ENCODE peak calls at places on chromosome X, in seven cellular contexts. One of them, this sample, is unnamed.

GRCh38 chrX:40097492-40098263 is at the start of gene BCOR:
- DNase-seq in CD8-positive, alpha-beta T cell: peak
- DNase-seq in suprapubic skin: no peak
- DNase-seq in HFFc6: peak
- DNase-seq in fibroblast of pulmonary artery: peak
- DNase-seq in WTC11: peak
- DNase-seq in A549: peak
- DNase-seq in this sample: no peak

GRCh38 chrX:34381241-34381640 is 249.1 kb upstream of the FAM47A start:
- DNase-seq in CD8-positive, alpha-beta T cell: no peak
- DNase-seq in suprapubic skin: no peak
- DNase-seq in HFFc6: peak
- DNase-seq in fibroblast of pulmonary artery: peak
- DNase-seq in WTC11: no peak
- DNase-seq in A549: no peak
- DNase-seq in this sample: no peak

GRCh38 chrX:48511561-48511960 is 2.8 kb downstream of the PORCN start:
- DNase-seq in CD8-positive, alpha-beta T cell: no peak
- DNase-seq in suprapubic skin: no peak
- DNase-seq in HFFc6: no peak
- DNase-seq in fibroblast of pulmonary artery: peak
- DNase-seq in WTC11: peak
- DNase-seq in A549: peak
- DNase-seq in this sample: no peak

GRCh38 chrX:153651540-153652079 is 4.6 kb downstream of the DUSP9 start:
- DNase-seq in CD8-positive, alpha-beta T cell: no peak
- DNase-seq in suprapubic skin: no peak
- DNase-seq in HFFc6: no peak
- DNase-seq in fibroblast of pulmonary artery: no peak
- DNase-seq in WTC11: no peak
- DNase-seq in A549: peak
- DNase-seq in this sample: no peak

GRCh38 chrX:136708348-136708747 is 60.4 kb downstream of the CD40LG start:
- DNase-seq in CD8-positive, alpha-beta T cell: no peak
- DNase-seq in suprapubic skin: no peak
- DNase-seq in HFFc6: no peak
- DNase-seq in fibroblast of pulmonary artery: peak
- DNase-seq in WTC11: no peak
- DNase-seq in A549: peak
- DNase-seq in this sample: no peak

GRCh38 chrX:105475801-105476200 is 255.3 kb upstream of the TEX13A start:
- DNase-seq in CD8-positive, alpha-beta T cell: no peak
- DNase-seq in suprapubic skin: no peak
- DNase-seq in HFFc6: no peak
- DNase-seq in fibroblast of pulmonary artery: no peak
- DNase-seq in WTC11: no peak
- DNase-seq in A549: no peak
- DNase-seq in this sample: no peak

GRCh38 chrX:2559124-2559523 is 58.3 kb upstream of the DHRSX start:
- DNase-seq in CD8-positive, alpha-beta T cell: no peak
- DNase-seq in suprapubic skin: no peak
- DNase-seq in HFFc6: peak
- DNase-seq in fibroblast of pulmonary artery: no peak
- DNase-seq in WTC11: no peak
- DNase-seq in A549: no peak
- DNase-seq in this sample: peak

GRCh38 chrX:13051529-13052172 is 7.2 kb upstream of the FAM9C start:
- DNase-seq in CD8-positive, alpha-beta T cell: no peak
- DNase-seq in suprapubic skin: no peak
- DNase-seq in HFFc6: no peak
- DNase-seq in fibroblast of pulmonary artery: peak
- DNase-seq in WTC11: no peak
- DNase-seq in A549: no peak
- DNase-seq in this sample: no peak

GRCh38 chrX:31199051-31199769 is 127.4 kb upstream of the FTHL17 start:
- DNase-seq in CD8-positive, alpha-beta T cell: no peak
- DNase-seq in suprapubic skin: no peak
- DNase-seq in HFFc6: peak
- DNase-seq in fibroblast of pulmonary artery: peak
- DNase-seq in WTC11: no peak
- DNase-seq in A549: no peak
- DNase-seq in this sample: no peak

GRCh38 chrX:67612231-67612630 is 68.4 kb downstream of the AR start:
- DNase-seq in CD8-positive, alpha-beta T cell: no peak
- DNase-seq in suprapubic skin: no peak
- DNase-seq in HFFc6: peak
- DNase-seq in fibroblast of pulmonary artery: no peak
- DNase-seq in WTC11: no peak
- DNase-seq in A549: peak
- DNase-seq in this sample: no peak

GRCh38 chrX:128800138-128800537 is 723.2 kb downstream of the SMARCA1 start:
- DNase-seq in CD8-positive, alpha-beta T cell: no peak
- DNase-seq in suprapubic skin: no peak
- DNase-seq in HFFc6: no peak
- DNase-seq in fibroblast of pulmonary artery: no peak
- DNase-seq in WTC11: no peak
- DNase-seq in A549: no peak
- DNase-seq in this sample: no peak

GRCh38 chrX:115895678-115896329 is 274.7 kb upstream of the AGTR2 start:
- DNase-seq in CD8-positive, alpha-beta T cell: no peak
- DNase-seq in suprapubic skin: no peak
- DNase-seq in HFFc6: no peak
- DNase-seq in fibroblast of pulmonary artery: no peak
- DNase-seq in WTC11: no peak
- DNase-seq in A549: no peak
- DNase-seq in this sample: no peak

GRCh38 chrX:149145845-149146285 is 359.2 kb downstream of the IDS start:
- DNase-seq in CD8-positive, alpha-beta T cell: no peak
- DNase-seq in suprapubic skin: no peak
- DNase-seq in HFFc6: no peak
- DNase-seq in fibroblast of pulmonary artery: no peak
- DNase-seq in WTC11: no peak
- DNase-seq in A549: no peak
- DNase-seq in this sample: no peak

GRCh38 chrX:13235930-13236329 is 83.9 kb downstream of the ATXN3L start:
- DNase-seq in CD8-positive, alpha-beta T cell: no peak
- DNase-seq in suprapubic skin: no peak
- DNase-seq in HFFc6: no peak
- DNase-seq in fibroblast of pulmonary artery: no peak
- DNase-seq in WTC11: no peak
- DNase-seq in A549: no peak
- DNase-seq in this sample: no peak

GRCh38 chrX:9466711-9467110 is 1.9 kb downstream of the TBL1X start:
- DNase-seq in CD8-positive, alpha-beta T cell: no peak
- DNase-seq in suprapubic skin: no peak
- DNase-seq in HFFc6: no peak
- DNase-seq in fibroblast of pulmonary artery: no peak
- DNase-seq in WTC11: no peak
- DNase-seq in A549: no peak
- DNase-seq in this sample: no peak

GRCh38 chrX:41695464-41695863 is 6.7 kb downstream of the GPR34 start:
- DNase-seq in CD8-positive, alpha-beta T cell: no peak
- DNase-seq in suprapubic skin: no peak
- DNase-seq in HFFc6: no peak
- DNase-seq in fibroblast of pulmonary artery: peak
- DNase-seq in WTC11: no peak
- DNase-seq in A549: peak
- DNase-seq in this sample: no peak

GRCh38 chrX:153966841-153967535 is 4.6 kb downstream of the HCFC1 start:
- DNase-seq in CD8-positive, alpha-beta T cell: no peak
- DNase-seq in suprapubic skin: no peak
- DNase-seq in HFFc6: peak
- DNase-seq in fibroblast of pulmonary artery: no peak
- DNase-seq in WTC11: no peak
- DNase-seq in A549: no peak
- DNase-seq in this sample: no peak

GRCh38 chrX:139475432-139475831 is 55.1 kb upstream of the F9 start:
- DNase-seq in CD8-positive, alpha-beta T cell: no peak
- DNase-seq in suprapubic skin: no peak
- DNase-seq in HFFc6: no peak
- DNase-seq in fibroblast of pulmonary artery: no peak
- DNase-seq in WTC11: no peak
- DNase-seq in A549: no peak
- DNase-seq in this sample: no peak

GRCh38 chrX:150683536-150684146 is 9.6 kb upstream of the MTMR1 start:
- DNase-seq in CD8-positive, alpha-beta T cell: no peak
- DNase-seq in suprapubic skin: no peak
- DNase-seq in HFFc6: peak
- DNase-seq in fibroblast of pulmonary artery: peak
- DNase-seq in WTC11: no peak
- DNase-seq in A549: peak
- DNase-seq in this sample: no peak

GRCh38 chrX:57918750-57919436 is 8.6 kb upstream of the ZXDA start:
- DNase-seq in CD8-positive, alpha-beta T cell: no peak
- DNase-seq in suprapubic skin: no peak
- DNase-seq in HFFc6: no peak
- DNase-seq in fibroblast of pulmonary artery: peak
- DNase-seq in WTC11: peak
- DNase-seq in A549: peak
- DNase-seq in this sample: no peak

GRCh38 chrX:108511721-108512120 is 72.1 kb downstream of the COL4A5 start:
- DNase-seq in CD8-positive, alpha-beta T cell: no peak
- DNase-seq in suprapubic skin: no peak
- DNase-seq in HFFc6: no peak
- DNase-seq in fibroblast of pulmonary artery: peak
- DNase-seq in WTC11: no peak
- DNase-seq in A549: no peak
- DNase-seq in this sample: no peak

GRCh38 chrX:19659929-19660328 is 144.6 kb upstream of the MAP3K15 start:
- DNase-seq in CD8-positive, alpha-beta T cell: no peak
- DNase-seq in suprapubic skin: no peak
- DNase-seq in HFFc6: no peak
- DNase-seq in fibroblast of pulmonary artery: peak
- DNase-seq in WTC11: no peak
- DNase-seq in A549: peak
- DNase-seq in this sample: no peak
- TF ChIP-seq CTCF in CD8-positive, alpha-beta T cell: no peak
- TF ChIP-seq CTCF in suprapubic skin: no peak
- TF ChIP-seq CTCF in HFFc6: peak
- TF ChIP-seq CTCF in fibroblast of pulmonary artery: peak
- TF ChIP-seq CTCF in WTC11: no peak
- TF ChIP-seq CTCF in A549: no peak
- TF ChIP-seq CTCF in this sample: no peak

DNA sequence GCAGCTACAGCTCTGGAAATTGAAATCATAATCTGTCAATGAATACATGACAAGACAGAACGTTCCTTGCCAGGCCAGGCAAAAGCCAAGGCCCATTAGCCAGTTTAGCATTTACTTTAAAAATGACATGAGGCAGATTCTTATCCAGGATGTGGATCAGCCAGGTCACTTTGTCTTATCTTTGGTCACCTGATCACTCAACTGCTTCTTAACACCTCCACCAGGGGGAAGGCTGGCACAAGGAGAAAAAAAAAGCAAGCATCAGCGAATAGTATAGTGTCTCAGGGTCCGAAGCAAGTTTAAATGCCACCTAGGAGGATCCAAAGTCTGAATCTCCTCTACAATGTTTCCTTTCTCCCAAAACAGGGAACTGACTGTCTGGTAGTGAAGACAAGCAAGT is 18.8 kb downstream of the ATP1B4 start:
- DNase-seq in CD8-positive, alpha-beta T cell: no peak
- DNase-seq in suprapubic skin: no peak
- DNase-seq in HFFc6: no peak
- DNase-seq in fibroblast of pulmonary artery: peak
- DNase-seq in WTC11: no peak
- DNase-seq in A549: peak
- DNase-seq in this sample: no peak
- TF ChIP-seq CTCF in CD8-positive, alpha-beta T cell: peak
- TF ChIP-seq CTCF in suprapubic skin: peak
- TF ChIP-seq CTCF in HFFc6: peak
- TF ChIP-seq CTCF in fibroblast of pulmonary artery: peak
- TF ChIP-seq CTCF in WTC11: no peak
- TF ChIP-seq CTCF in A549: peak
- TF ChIP-seq CTCF in this sample: peak

GRCh38 chrX:23902419-23902818 is 5.3 kb downstream of the APOO start:
- DNase-seq in CD8-positive, alpha-beta T cell: no peak
- DNase-seq in suprapubic skin: no peak
- DNase-seq in HFFc6: peak
- DNase-seq in fibroblast of pulmonary artery: peak
- DNase-seq in WTC11: no peak
- DNase-seq in A549: peak
- DNase-seq in this sample: peak
- TF ChIP-seq CTCF in CD8-positive, alpha-beta T cell: peak
- TF ChIP-seq CTCF in suprapubic skin: no peak
- TF ChIP-seq CTCF in HFFc6: peak
- TF ChIP-seq CTCF in fibroblast of pulmonary artery: peak
- TF ChIP-seq CTCF in WTC11: no peak
- TF ChIP-seq CTCF in A549: peak
- TF ChIP-seq CTCF in this sample: peak

GRCh38 chrX:130091976-130092522 is 18.2 kb downstream of the ELF4 start:
- DNase-seq in CD8-positive, alpha-beta T cell: peak
- DNase-seq in suprapubic skin: no peak
- DNase-seq in HFFc6: no peak
- DNase-seq in fibroblast of pulmonary artery: no peak
- DNase-seq in WTC11: peak
- DNase-seq in A549: no peak
- DNase-seq in this sample: no peak
- TF ChIP-seq CTCF in CD8-positive, alpha-beta T cell: no peak
- TF ChIP-seq CTCF in suprapubic skin: no peak
- TF ChIP-seq CTCF in HFFc6: no peak
- TF ChIP-seq CTCF in fibroblast of pulmonary artery: no peak
- TF ChIP-seq CTCF in WTC11: no peak
- TF ChIP-seq CTCF in A549: no peak
- TF ChIP-seq CTCF in this sample: no peak

GRCh38 chrX:49627030-49627777 is 28.4 kb downstream of the GAGE1 start:
- DNase-seq in CD8-positive, alpha-beta T cell: no peak
- DNase-seq in suprapubic skin: no peak
- DNase-seq in HFFc6: no peak
- DNase-seq in fibroblast of pulmonary artery: no peak
- DNase-seq in WTC11: peak
- DNase-seq in A549: peak
- DNase-seq in this sample: no peak
- TF ChIP-seq CTCF in CD8-positive, alpha-beta T cell: no peak
- TF ChIP-seq CTCF in suprapubic skin: no peak
- TF ChIP-seq CTCF in HFFc6: no peak
- TF ChIP-seq CTCF in fibroblast of pulmonary artery: no peak
- TF ChIP-seq CTCF in WTC11: no peak
- TF ChIP-seq CTCF in A549: peak
- TF ChIP-seq CTCF in this sample: no peak